ENCODE peak calls at places on chromosomes 1 and 21, in five cellular contexts. M, Y, J, F and U are unnamed samples.

GRCh38 chr1:204288061-204288588 is 71.6 kb downstream of the PLEKHA6 start:
- DNase-seq in M (peak; percentile 58), F (peak; percentile 68), Y (peak; percentile 87), J (peak; percentile 91), U (peak; percentile 63)

GRCh38 chr1:237864338-237865244 is 26.1 kb downstream of the ZP4 start:
- DNase-seq in Y (no peak), J (peak; percentile 12), F (peak; percentile 67), M (peak; percentile 81), U (peak; percentile 48)

GRCh38 chr1:186985889-186986491 is 157.2 kb downstream of the PLA2G4A start:
- DNase-seq in F (no peak), M (peak; percentile 81), J (peak; percentile 65), Y (no peak), U (no peak)

GRCh38 chr1:114227059-114227458 is 73.4 kb upstream of the SYT6 start:
- DNase-seq in M (no peak), J (no peak), Y (no peak), F (no peak), U (no peak)

GRCh38 chr1:5998051-5998905 is 6.1 kb upstream of the NPHP4 start:
- DNase-seq in J (no peak), F (no peak), M (no peak), Y (no peak), U (no peak)

GRCh38 chr1:112267929-112268328 is 128.1 kb upstream of the CTTNBP2NL start:
- DNase-seq in M (no peak), J (no peak), Y (no peak), F (peak; percentile 27), U (no peak)

GRCh38 chr21:36156815-36157670 is at the start of gene DOP1B:
- DNase-seq in M (peak; percentile 67), J (no peak), F (peak; percentile 72), Y (no peak), U (no peak)

GRCh38 chr21:15562748-15563147 is 167.0 kb upstream of the USP25 start:
- DNase-seq in F (no peak), Y (no peak), M (no peak), J (no peak), U (no peak)

GRCh38 chr1:176692431-176692830 is 229.5 kb downstream of the PAPPA2 start:
- DNase-seq in M (no peak), F (no peak), Y (no peak), J (no peak), U (no peak)

GRCh38 chr1:243568793-243569192 is 281.2 kb downstream of the AKT3 start:
- DNase-seq in F (no peak), M (no peak), Y (no peak), J (peak; percentile 39), U (no peak)

GRCh38 chr1:206633708-206634121 is 1.6 kb upstream of the DYRK3 start:
- DNase-seq in J (peak; percentile 100), F (no peak), Y (peak; percentile 83), M (no peak), U (peak; percentile 74)

GRCh38 chr1:234960722-234961467 is 167.7 kb downstream of the TOMM20 start:
- DNase-seq in Y (no peak), J (peak; percentile 86), M (no peak), F (peak; percentile 85), U (no peak)

GRCh38 chr1:230581446-230582079 is 60.7 kb upstream of the COG2 start:
- DNase-seq in J (no peak), M (peak; percentile 78), F (no peak), Y (no peak), U (no peak)

GRCh38 chr21:29379517-29380054 is 80.9 kb downstream of the BACH1 start:
- DNase-seq in Y (no peak), J (no peak), F (no peak), M (no peak), U (no peak)

GRCh38 chr1:39690943-39691382 is 270 bp downstream of the HPCAL4 start:
- DNase-seq in J (no peak), F (no peak), Y (no peak), M (no peak), U (no peak)

GRCh38 chr1:39692152-39693064 is 1.2 kb upstream of the HPCAL4 start:
- DNase-seq in M (peak; percentile 90), F (no peak), Y (no peak), J (no peak), U (no peak)

GRCh38 chr1:39690225-39690624 is 1.0 kb downstream of the HPCAL4 start:
- DNase-seq in M (no peak), J (no peak), Y (no peak), F (no peak), U (no peak)

GRCh38 chr1:39689635-39690034 is 1.6 kb downstream of the HPCAL4 start:
- DNase-seq in J (no peak), F (no peak), M (no peak), Y (no peak), U (no peak)

DNA sequence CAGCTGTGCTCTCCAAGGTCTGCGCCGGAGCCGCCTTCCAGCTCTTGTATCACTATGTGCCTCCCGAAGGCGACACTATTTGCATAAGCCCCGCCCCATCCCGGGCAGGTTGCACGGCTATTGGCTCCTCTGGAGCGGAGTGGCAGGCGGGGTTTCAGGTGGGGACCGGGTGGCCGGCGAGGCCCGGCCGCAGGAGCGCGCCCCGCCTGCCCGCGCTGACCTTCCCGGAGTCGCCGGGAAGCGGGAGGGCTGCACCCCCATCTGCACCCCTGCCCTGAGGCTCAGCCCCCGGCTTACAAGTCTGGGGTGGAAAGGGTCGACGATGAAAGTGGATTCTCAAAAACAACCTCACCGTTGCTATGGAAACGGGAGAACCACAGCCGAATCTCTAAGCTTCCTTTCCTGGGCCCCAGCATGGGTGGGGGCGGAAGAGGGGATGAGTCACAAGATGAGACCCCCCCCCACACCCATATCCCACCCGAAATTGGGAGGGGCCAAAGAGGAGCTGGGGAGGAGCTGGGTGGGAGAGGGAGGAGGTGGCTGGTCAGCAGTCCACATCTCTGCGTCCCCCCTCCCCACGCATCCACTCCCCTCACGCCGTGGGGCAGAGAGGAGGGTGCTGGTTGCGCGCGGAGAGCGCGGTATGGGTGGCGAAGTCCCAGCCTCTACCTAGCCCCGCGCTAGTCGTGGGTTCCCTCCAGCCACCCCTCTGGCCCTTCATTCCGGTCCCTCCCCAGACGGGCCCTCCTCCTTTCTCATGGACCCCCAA is at the start of gene HPCAL4:
- DNase-seq in Y (peak; percentile 21), J (peak; percentile 72), F (peak; percentile 94), M (peak; percentile 99), U (peak; percentile 50)
- H3K4me3 ChIP-seq in Y (no peak within 1 kb of the TSS), J (peak within 1 kb of the TSS; percentile 19), F (peak within 1 kb of the TSS; percentile 41), M (peak within 1 kb of the TSS; percentile 59), U (peak within 1 kb of the TSS; percentile 10)

GRCh38 chr1:61743432-61743705 is 1.1 kb downstream of the PATJ start:
- DNase-seq in J (no peak), Y (no peak), F (no peak), M (no peak), U (no peak)

GRCh38 chr1:61743716-61744620 is 1.7 kb downstream of the PATJ start:
- DNase-seq in M (no peak), J (no peak), F (peak; percentile 47), Y (no peak), U (no peak)

GRCh38 chr1:61741682-61742619 is at the start of gene PATJ:
- DNase-seq in Y (no peak), J (peak; percentile 67), M (peak; percentile 93), F (peak; percentile 89), U (no peak)

GRCh38 chr1:61746768-61747167 is 4.5 kb downstream of the PATJ start:
- DNase-seq in F (no peak), Y (no peak), J (peak; percentile 30), M (no peak), U (peak; percentile 35)

DNA sequence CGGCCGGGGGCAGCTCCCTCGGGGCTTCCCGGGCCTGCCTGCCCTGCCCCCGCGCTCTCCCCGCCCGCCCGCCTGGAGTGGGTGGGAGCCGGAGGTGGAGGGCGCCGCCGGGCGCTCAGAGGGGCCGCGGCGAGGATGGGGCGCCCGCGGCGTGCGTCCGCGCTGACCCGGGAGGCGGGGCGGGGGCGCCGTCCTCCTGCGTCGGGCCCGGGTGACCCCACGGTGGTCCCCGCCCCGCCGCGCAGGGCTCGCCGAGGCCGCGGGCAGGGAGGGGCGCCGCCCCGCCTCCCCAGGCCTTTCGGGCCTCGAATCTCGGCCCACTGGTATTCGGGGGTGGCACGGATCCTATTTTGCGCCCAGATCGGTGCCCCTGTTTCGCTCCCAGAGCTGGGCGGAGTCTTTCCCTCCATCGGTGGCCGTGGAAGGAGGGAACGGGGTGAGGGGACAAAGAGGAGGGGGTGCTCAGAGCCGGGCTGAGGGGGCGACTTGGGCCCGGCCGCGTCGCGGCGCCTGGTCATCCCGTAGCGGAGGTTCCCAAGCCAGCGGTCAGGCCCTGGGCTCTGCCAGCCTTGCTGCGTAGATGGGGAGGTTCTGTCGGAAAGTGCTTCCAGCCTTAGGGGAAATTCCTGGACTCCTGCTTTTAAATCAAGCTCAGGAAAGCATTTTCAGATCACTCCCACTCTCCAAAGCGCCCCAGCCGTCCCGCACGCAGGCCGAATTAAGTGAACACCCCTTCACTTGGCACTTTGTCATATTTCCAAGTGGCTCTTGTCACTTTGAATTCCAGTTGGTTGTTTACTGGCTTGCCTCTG is 546 bp downstream of the PATJ start:
- DNase-seq in Y (no peak), F (peak; percentile 48), M (peak; percentile 63), J (peak; percentile 30), U (no peak)
- TF ChIP-seq CTCF in Y (no peak), F (no peak), M (no peak), J (no peak), U (no peak)

GRCh38 chr1:64838486-64838885 is 93.6 kb downstream of the RAVER2 start:
- DNase-seq in J (peak; percentile 11), M (no peak), Y (no peak), F (no peak), U (no peak)
- H3K36me3 ChIP-seq in J (peaks cover 23% of the 10 kb centered on the region), M (no peaks in the 10 kb centered on the region), Y (peaks cover 24% of the 10 kb centered on the region), F (peaks cover 5% of the 10 kb centered on the region), U (peaks cover 2% of the 10 kb centered on the region)

DNA sequence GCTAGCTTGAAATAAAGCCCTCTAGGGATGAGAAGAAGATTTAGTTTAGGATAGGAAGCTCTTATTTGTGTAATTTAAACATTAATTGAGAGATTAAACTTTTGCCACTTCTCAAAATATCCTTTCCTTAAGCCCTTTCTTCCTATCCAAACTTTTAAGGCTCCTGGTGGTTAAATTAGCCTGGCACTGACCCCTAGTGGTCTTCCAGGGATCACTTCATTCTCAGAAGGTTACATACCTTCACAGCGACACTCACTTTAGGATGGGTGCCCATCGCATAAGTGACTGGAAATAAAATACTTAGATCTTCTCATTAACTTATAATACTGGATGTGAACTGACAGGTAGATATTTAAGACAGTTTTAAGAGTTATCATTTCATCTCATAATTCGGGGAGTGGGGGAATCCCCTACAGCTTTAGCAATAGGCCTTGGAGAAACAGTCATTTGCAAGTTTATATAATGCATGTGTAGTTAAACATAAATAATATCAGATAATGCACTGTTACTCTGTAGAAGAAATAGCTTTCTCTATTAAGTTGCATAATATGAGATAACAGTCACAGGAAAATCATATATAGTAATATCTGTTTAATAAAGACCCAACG is 7.4 kb downstream of the LHX9 start:
- DNase-seq in M (peak; percentile 82), F (no peak), J (peak; percentile 60), Y (peak; percentile 9), U (no peak)
- H3K4me3 ChIP-seq in M (no peak overlapping the region), F (no peak overlapping the region), J (no peak overlapping the region), Y (no peak overlapping the region), U (no peak overlapping the region)

GRCh38 chr1:2786329-2787162 is 14.9 kb downstream of the TTC34 start:
- DNase-seq in Y (no peak), F (peak; percentile 64), J (no peak), M (peak; percentile 78), U (no peak)
- TF ChIP-seq CTCF in Y (peak; percentile 8), F (peak; percentile 80), J (peak; percentile 23), M (peak; percentile 82), U (no peak)